ENCODE peak calls at places on chromosome 11, in five cellular contexts. One of them, this sample, is unnamed.

GRCh38 chr11:117090111-117090706 is 8.0 kb downstream of the SIK3 start:
- DNase-seq in heart left ventricle: no peak
- DNase-seq in nephron progenitor cell: no peak
- DNase-seq in Calu3: no peak
- DNase-seq in left ventricle myocardium inferior: no peak
- DNase-seq in this sample: no peak

GRCh38 chr11:72773696-72774095 is 20.2 kb downstream of the STARD10 start:
- DNase-seq in heart left ventricle: no peak
- DNase-seq in nephron progenitor cell: no peak
- DNase-seq in Calu3: no peak
- DNase-seq in left ventricle myocardium inferior: no peak
- DNase-seq in this sample: no peak

GRCh38 chr11:129280027-129280811 is 88.1 kb upstream of the ARHGAP32 start:
- DNase-seq in heart left ventricle: no peak
- DNase-seq in nephron progenitor cell: peak; percentile 15
- DNase-seq in Calu3: no peak
- DNase-seq in left ventricle myocardium inferior: no peak
- DNase-seq in this sample: no peak

GRCh38 chr11:61356701-61357100 is 5.0 kb downstream of the CYB561A3 start:
- DNase-seq in heart left ventricle: no peak
- DNase-seq in nephron progenitor cell: no peak
- DNase-seq in Calu3: no peak
- DNase-seq in left ventricle myocardium inferior: no peak
- DNase-seq in this sample: no peak

GRCh38 chr11:36243641-36244040 is 45.6 kb downstream of the COMMD9 start:
- DNase-seq in heart left ventricle: no peak
- DNase-seq in nephron progenitor cell: no peak
- DNase-seq in Calu3: no peak
- DNase-seq in left ventricle myocardium inferior: no peak
- DNase-seq in this sample: no peak

GRCh38 chr11:104005234-104005855 is 31.1 kb upstream of the DDI1 start:
- DNase-seq in heart left ventricle: no peak
- DNase-seq in nephron progenitor cell: no peak
- DNase-seq in Calu3: no peak
- DNase-seq in left ventricle myocardium inferior: no peak
- DNase-seq in this sample: no peak

GRCh38 chr11:29490951-29491350 is 525.9 kb downstream of the KCNA4 start:
- DNase-seq in heart left ventricle: no peak
- DNase-seq in nephron progenitor cell: no peak
- DNase-seq in Calu3: no peak
- DNase-seq in left ventricle myocardium inferior: no peak
- DNase-seq in this sample: no peak

GRCh38 chr11:128670631-128671030 is 23.2 kb upstream of the FLI1 start:
- DNase-seq in heart left ventricle: no peak
- DNase-seq in nephron progenitor cell: no peak
- DNase-seq in Calu3: no peak
- DNase-seq in left ventricle myocardium inferior: no peak
- DNase-seq in this sample: no peak

GRCh38 chr11:111978028-111978771 is 41.1 kb downstream of the DIXDC1 start:
- DNase-seq in heart left ventricle: peak; percentile 64
- DNase-seq in nephron progenitor cell: peak; percentile 52
- DNase-seq in Calu3: no peak
- DNase-seq in left ventricle myocardium inferior: peak; percentile 37
- DNase-seq in this sample: peak; percentile 90

GRCh38 chr11:17476317-17477083 is at the start of gene ABCC8:
- DNase-seq in heart left ventricle: no peak
- DNase-seq in nephron progenitor cell: peak; percentile 62
- DNase-seq in Calu3: peak; percentile 14
- DNase-seq in left ventricle myocardium inferior: no peak
- DNase-seq in this sample: no peak

GRCh38 chr11:118175600-118176399 is 639 bp downstream of the SCN2B start:
- DNase-seq in heart left ventricle: no peak
- DNase-seq in nephron progenitor cell: no peak
- DNase-seq in Calu3: no peak
- DNase-seq in left ventricle myocardium inferior: no peak
- DNase-seq in this sample: no peak

GRCh38 chr11:57585301-57585700 is 12.2 kb upstream of the SERPING1 start:
- DNase-seq in heart left ventricle: no peak
- DNase-seq in nephron progenitor cell: no peak
- DNase-seq in Calu3: no peak
- DNase-seq in left ventricle myocardium inferior: no peak
- DNase-seq in this sample: no peak

GRCh38 chr11:102810943-102811528 is 13.1 kb upstream of the MMP1 start:
- DNase-seq in heart left ventricle: no peak
- DNase-seq in nephron progenitor cell: no peak
- DNase-seq in Calu3: no peak
- DNase-seq in left ventricle myocardium inferior: no peak
- DNase-seq in this sample: no peak
- TF ChIP-seq CTCF in heart left ventricle: no peak
- TF ChIP-seq CTCF in nephron progenitor cell: peak; percentile 47
- TF ChIP-seq CTCF in Calu3: peak; percentile 36
- TF ChIP-seq CTCF in left ventricle myocardium inferior: peak; percentile 32
- TF ChIP-seq CTCF in this sample: peak; percentile 17

GRCh38 chr11:99920956-99921355 is 766.1 kb upstream of the ARHGAP42 start:
- DNase-seq in heart left ventricle: no peak
- DNase-seq in nephron progenitor cell: no peak
- DNase-seq in Calu3: no peak
- DNase-seq in left ventricle myocardium inferior: no peak
- DNase-seq in this sample: no peak

GRCh38 chr11:99918761-99919160 is 768.3 kb upstream of the ARHGAP42 start:
- DNase-seq in heart left ventricle: no peak
- DNase-seq in nephron progenitor cell: no peak
- DNase-seq in Calu3: no peak
- DNase-seq in left ventricle myocardium inferior: no peak
- DNase-seq in this sample: no peak

GRCh38 chr11:99911116-99911515 is 776.0 kb upstream of the ARHGAP42 start:
- DNase-seq in heart left ventricle: no peak
- DNase-seq in nephron progenitor cell: no peak
- DNase-seq in Calu3: no peak
- DNase-seq in left ventricle myocardium inferior: no peak
- DNase-seq in this sample: no peak

GRCh38 chr11:99916078-99916477 is 771.0 kb upstream of the ARHGAP42 start:
- DNase-seq in heart left ventricle: no peak
- DNase-seq in nephron progenitor cell: no peak
- DNase-seq in Calu3: no peak
- DNase-seq in left ventricle myocardium inferior: no peak
- DNase-seq in this sample: no peak
- TF ChIP-seq CTCF in heart left ventricle: no peak
- TF ChIP-seq CTCF in nephron progenitor cell: no peak
- TF ChIP-seq CTCF in Calu3: no peak
- TF ChIP-seq CTCF in left ventricle myocardium inferior: no peak
- TF ChIP-seq CTCF in this sample: no peak

DNA sequence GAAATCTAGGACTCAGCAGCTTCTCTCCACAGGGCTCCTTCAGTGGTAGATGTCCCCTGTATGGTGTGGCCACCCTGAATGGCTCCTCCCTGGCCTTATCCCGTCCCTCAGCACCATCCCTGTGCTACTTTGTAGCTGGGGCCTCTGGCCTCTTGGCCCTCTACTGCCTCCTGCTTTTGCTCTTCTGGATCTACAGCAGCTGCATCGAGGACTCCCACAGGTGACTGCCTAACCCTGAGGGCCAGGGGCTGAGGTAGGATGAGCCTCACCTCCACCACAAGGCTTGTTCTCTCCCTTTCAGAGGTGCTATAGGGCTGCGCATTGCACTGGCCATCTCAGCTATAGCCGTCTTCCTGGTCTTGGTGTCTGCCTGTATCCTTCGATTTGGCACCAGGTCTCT is 1.8 kb downstream of the TMEM179B start:
- DNase-seq in heart left ventricle: no peak
- DNase-seq in nephron progenitor cell: no peak
- DNase-seq in Calu3: no peak
- DNase-seq in left ventricle myocardium inferior: no peak
- DNase-seq in this sample: no peak
- TF ChIP-seq CTCF in heart left ventricle: no peak
- TF ChIP-seq CTCF in nephron progenitor cell: no peak
- TF ChIP-seq CTCF in Calu3: no peak
- TF ChIP-seq CTCF in left ventricle myocardium inferior: no peak
- TF ChIP-seq CTCF in this sample: no peak

GRCh38 chr11:85903406-85903805 is 48.2 kb downstream of the CCDC83 start:
- DNase-seq in heart left ventricle: no peak
- DNase-seq in nephron progenitor cell: no peak
- DNase-seq in Calu3: no peak
- DNase-seq in left ventricle myocardium inferior: no peak
- DNase-seq in this sample: no peak
- TF ChIP-seq CTCF in heart left ventricle: no peak
- TF ChIP-seq CTCF in nephron progenitor cell: no peak
- TF ChIP-seq CTCF in Calu3: no peak
- TF ChIP-seq CTCF in left ventricle myocardium inferior: no peak
- TF ChIP-seq CTCF in this sample: no peak

This sample was measured in tibial artery.